ENCODE peak calls at places on chromosomes 5 and 9, in nine cellular contexts. T is left ventricle myocardium inferior; F is osteocyte; J is lower lobe of right lung; V is stimulated activated CD8-positive, alpha-beta memory T cell treated with anti-CD3 and anti-CD28 coated beads, Interleukin-2, amount 100 ng/mL, for 1 hour; X is stimulated activated CD4-positive, alpha-beta T cell treated with anti-CD3 and anti-CD28 coated beads, Interleukin-1b, Interleukin-23, amount 100 ng/mL, for 4 hours; Y is GM12892; P is HCT116; C is LHCN-M2. Q is an unnamed sample.

GRCh38 chr5:179615203-179615602 is 8.3 kb downstream of the HNRNPH1 start:
- DNase-seq in T (no peak), J (no peak), X (no peak), C (no peak), P (no peak), F (no peak), V (no peak), Y (no peak), Q (no peak)

GRCh38 chr9:94867281-94867841 is 140.9 kb downstream of the AOPEP start:
- DNase-seq in J (peak; percentile 75), T (peak; percentile 62), P (peak; percentile 45), C (peak; percentile 84), V (no peak), Y (no peak), F (no peak), X (no peak), Q (no peak)

GRCh38 chr9:120513825-120514598 is 66.0 kb downstream of the CDK5RAP2 start:
- DNase-seq in Y (no peak), J (no peak), V (no peak), T (no peak), X (no peak), C (no peak), P (no peak), F (no peak), Q (no peak)

GRCh38 chr5:10351199-10351881 is 2.2 kb upstream of the MARCHF6 start:
- DNase-seq in T (no peak), F (no peak), J (no peak), V (no peak), Y (no peak), P (no peak), C (peak; percentile 46), X (no peak), Q (no peak)

GRCh38 chr5:154118832-154119442 is 71.6 kb upstream of the GALNT10 start:
- DNase-seq in P (no peak), F (no peak), T (no peak), X (no peak), V (no peak), J (no peak), C (peak; percentile 41), Y (no peak), Q (no peak)

GRCh38 chr5:157864067-157864466 is 5.1 kb upstream of the CLINT1 start:
- DNase-seq in J (no peak), T (no peak), Y (no peak), V (no peak), X (no peak), C (no peak), P (no peak), F (no peak), Q (no peak)

GRCh38 chr5:148125641-148126040 is 42.7 kb upstream of the SPINK14 start:
- DNase-seq in Y (no peak), V (no peak), X (no peak), F (no peak), T (no peak), P (no peak), C (peak; percentile 17), J (no peak), Q (no peak)

GRCh38 chr5:41754857-41755256 is 115.4 kb downstream of the OXCT1 start:
- DNase-seq in F (no peak), T (no peak), Y (no peak), P (no peak), C (peak; percentile 46), J (no peak), V (no peak), X (no peak), Q (no peak)

GRCh38 chr5:43192558-43193170 is 639 bp downstream of the NIM1K start:
- DNase-seq in J (peak; percentile 55), C (peak; percentile 38), T (no peak), Y (no peak), X (peak; percentile 18), F (no peak), V (no peak), P (no peak), Q (no peak)

GRCh38 chr9:132210472-132211145 is 48.8 kb downstream of the NTNG2 start:
- DNase-seq in F (no peak), V (no peak), T (no peak), X (no peak), J (no peak), P (no peak), Y (no peak), C (peak; percentile 11), Q (no peak)

GRCh38 chr9:133494636-133495326 is 15.9 kb upstream of the SLC2A6 start:
- DNase-seq in P (no peak), J (peak; percentile 38), X (no peak), F (no peak), V (no peak), T (no peak), Y (no peak), C (no peak), Q (no peak)

GRCh38 chr9:121876658-121877271 is 216.3 kb downstream of the TTLL11 start:
- DNase-seq in J (no peak), F (no peak), T (peak; percentile 46), X (no peak), V (no peak), P (no peak), Y (no peak), C (peak; percentile 26), Q (no peak)

GRCh38 chr9:71638627-71639026 is 129.7 kb downstream of the CEMIP2 start:
- DNase-seq in T (no peak), F (no peak), V (no peak), C (no peak), X (no peak), Y (no peak), P (no peak), J (no peak), Q (no peak)

GRCh38 chr9:34010979-34011378 is 37.7 kb downstream of the UBAP2 start:
- DNase-seq in C (peak; percentile 15), Y (no peak), X (no peak), P (peak; percentile 8), J (no peak), T (no peak), F (no peak), V (no peak), Q (no peak)

GRCh38 chr5:27140831-27141230 is 102.4 kb upstream of the CDH9 start:
- DNase-seq in F (no peak), J (no peak), P (no peak), T (no peak), V (no peak), X (no peak), Y (no peak), C (peak; percentile 46), Q (no peak)

GRCh38 chr5:108917596-108917995 is 169.9 kb downstream of the FER start:
- DNase-seq in Y (no peak), F (no peak), P (no peak), C (no peak), J (no peak), V (no peak), T (no peak), X (no peak), Q (no peak)

GRCh38 chr9:115118471-115119156 is 657 bp upstream of the TNC start:
- DNase-seq in V (no peak), Y (no peak), X (no peak), C (peak; percentile 92), T (peak; percentile 20), J (peak; percentile 60), F (peak; percentile 88), P (peak; percentile 50), Q (no peak)

GRCh38 chr9:115590016-115590415 is 472.1 kb upstream of the TNC start:
- DNase-seq in X (no peak), V (no peak), P (no peak), J (no peak), T (no peak), Y (no peak), F (no peak), C (peak; percentile 95), Q (no peak)

GRCh38 chr5:55932700-55933099 is 62.1 kb downstream of the IL6ST start:
- DNase-seq in Y (no peak), J (no peak), V (no peak), T (no peak), F (no peak), P (no peak), X (no peak), C (no peak), Q (no peak)

GRCh38 chr9:106312913-106313312 is 550.1 kb upstream of the ZNF462 start:
- DNase-seq in J (no peak), P (no peak), Y (no peak), V (no peak), F (no peak), T (no peak), X (no peak), C (no peak), Q (no peak)

GRCh38 chr5:95850391-95850894 is 27.9 kb upstream of the GLRX start:
- DNase-seq in J (no peak), V (no peak), P (no peak), Y (no peak), F (no peak), T (no peak), X (no peak), C (peak; percentile 43), Q (no peak)

GRCh38 chr9:87243602-87244001 is 254.1 kb upstream of the DAPK1 start:
- DNase-seq in J (no peak), T (no peak), C (no peak), P (no peak), F (no peak), V (no peak), X (no peak), Y (no peak), Q (no peak)

GRCh38 chr5:7245401-7245800 is 150.5 kb upstream of the ADCY2 start:
- DNase-seq in T (no peak), C (no peak), X (no peak), F (no peak), V (no peak), J (no peak), Y (no peak), P (no peak), Q (no peak)

GRCh38 chr9:132181796-132182521 is 20.1 kb downstream of the NTNG2 start:
- DNase-seq in J (no peak), Y (no peak), V (no peak), C (no peak), P (no peak), T (peak; percentile 58), F (no peak), X (no peak), Q (no peak)

Q was measured in D721Med.